ENCODE peak calls at places on chromosomes 16 and 17, in six cellular contexts. D, A, K, C, L and M are unnamed samples.

GRCh38 chr16:1093284-1094123 is 2.5 kb downstream of the C1QTNF8 start:
- DNase-seq in D (no peak), A (no peak), K (no peak), C (no peak), L (peak; percentile 46), M (peak; percentile 69)

GRCh38 chr17:41486809-41487530 is 2.7 kb downstream of the KRT36 start:
- DNase-seq in D (no peak), A (no peak), K (no peak), C (peak; percentile 21), L (peak; percentile 54), M (peak; percentile 42)

GRCh38 chr16:29848420-29849297 is 14.4 kb downstream of the CDIPT start:
- DNase-seq in D (no peak), A (peak; percentile 76), K (peak; percentile 65), C (peak; percentile 62), L (peak; percentile 90), M (peak; percentile 81)

GRCh38 chr16:56700195-56700594 is 17.9 kb downstream of the MT1X start:
- DNase-seq in D (no peak), A (no peak), K (no peak), C (no peak), L (no peak), M (no peak)

GRCh38 chr17:63629627-63630026 is 7.4 kb downstream of the MAP3K3 start:
- DNase-seq in D (no peak), A (no peak), K (no peak), C (no peak), L (no peak), M (no peak)

GRCh38 chr17:3574231-3574630 is 16.6 kb upstream of the TRPV3 start:
- DNase-seq in D (no peak), A (no peak), K (no peak), C (no peak), L (no peak), M (no peak)

GRCh38 chr16:12971216-12971615 is 69.8 kb downstream of the SHISA9 start:
- DNase-seq in D (no peak), A (peak; percentile 41), K (peak; percentile 97), C (no peak), L (no peak), M (peak; percentile 13)

GRCh38 chr17:21361020-21361809 is 14.9 kb upstream of the KCNJ12 start:
- DNase-seq in D (no peak), A (no peak), K (no peak), C (no peak), L (no peak), M (no peak)

GRCh38 chr16:19307587-19308241 is 22.2 kb downstream of the CLEC19A start:
- DNase-seq in D (no peak), A (no peak), K (peak; percentile 17), C (peak; percentile 26), L (peak; percentile 27), M (no peak)

GRCh38 chr17:38702900-38703741 is 2.0 kb upstream of the MLLT6 start:
- DNase-seq in D (no peak), A (no peak), K (peak; percentile 24), C (no peak), L (peak; percentile 50), M (no peak)

GRCh38 chr17:31398381-31399275 is 7.2 kb downstream of the RAB11FIP4 start:
- DNase-seq in D (no peak), A (no peak), K (no peak), C (no peak), L (no peak), M (no peak)

GRCh38 chr17:81572499-81573030 is 20.4 kb upstream of the FAAP100 start:
- DNase-seq in D (no peak), A (no peak), K (no peak), C (no peak), L (no peak), M (no peak)

GRCh38 chr17:13542612-13543011 is 59.1 kb downstream of the HS3ST3A1 start:
- DNase-seq in D (no peak), A (no peak), K (peak; percentile 40), C (no peak), L (no peak), M (no peak)

GRCh38 chr16:85310868-85311585 is 198.8 kb upstream of the CIBAR2 start:
- DNase-seq in D (no peak), A (no peak), K (no peak), C (no peak), L (peak; percentile 75), M (no peak)

GRCh38 chr17:41171881-41172280 is 3.9 kb upstream of the KRTAP4-3 start:
- DNase-seq in D (no peak), A (no peak), K (no peak), C (no peak), L (no peak), M (no peak)

GRCh38 chr17:78659546-78659945 is 82.3 kb upstream of the DNAH17 start:
- DNase-seq in D (no peak), A (no peak), K (no peak), C (no peak), L (no peak), M (no peak)

GRCh38 chr16:80670170-80670865 is 129.5 kb downstream of the DYNLRB2 start:
- DNase-seq in D (no peak), A (no peak), K (no peak), C (no peak), L (no peak), M (no peak)

GRCh38 chr17:81009124-81009523 is 17.5 kb downstream of the CHMP6 start:
- DNase-seq in D (no peak), A (no peak), K (no peak), C (no peak), L (peak; percentile 3), M (no peak)

GRCh38 chr17:7262192-7263070 is at the start of gene CLDN7:
- DNase-seq in D (no peak), A (no peak), K (no peak), C (no peak), L (peak; percentile 37), M (no peak)

GRCh38 chr17:9451919-9452318 is 123.7 kb downstream of the STX8 start:
- DNase-seq in D (no peak), A (no peak), K (no peak), C (no peak), L (no peak), M (no peak)

GRCh38 chr17:69525920-69526841 is 111.7 kb downstream of the MAP2K6 start:
- DNase-seq in D (no peak), A (peak; percentile 27), K (peak; percentile 62), C (peak; percentile 62), L (peak; percentile 27), M (peak; percentile 16)

GRCh38 chr17:33433581-33433980 is 140.5 kb upstream of the ASIC2 start:
- DNase-seq in D (no peak), A (no peak), K (no peak), C (no peak), L (no peak), M (no peak)

GRCh38 chr16:74556375-74556922 is 50.5 kb downstream of the GLG1 start:
- DNase-seq in D (no peak), A (no peak), K (peak; percentile 46), C (no peak), L (no peak), M (no peak)

GRCh38 chr17:13631541-13631940 is 29.8 kb upstream of the HS3ST3A1 start:
- DNase-seq in D (no peak), A (no peak), K (peak; percentile 15), C (no peak), L (no peak), M (no peak)

GRCh38 chr17:55664287-55664686 is 58.4 kb downstream of the TMEM100 start:
- DNase-seq in D (no peak), A (no peak), K (no peak), C (no peak), L (no peak), M (no peak)

GRCh38 chr17:40364906-40365305 is 369 bp upstream of the GJD3 start:
- DNase-seq in D (no peak), A (no peak), K (no peak), C (no peak), L (no peak), M (no peak)

GRCh38 chr16:15856901-15857778 is at the start of gene MYH11:
- DNase-seq in D (no peak), A (peak; percentile 48), K (no peak), C (no peak), L (no peak), M (no peak)

GRCh38 chr17:79788989-79789942 is 7.6 kb downstream of the CBX8 start:
- DNase-seq in D (no peak), A (peak; percentile 62), K (no peak), C (no peak), L (no peak), M (no peak)

GRCh38 chr16:695355-696089 is 5.3 kb upstream of the WDR24 start:
- DNase-seq in D (peak; percentile 54), A (peak; percentile 81), K (no peak), C (no peak), L (peak; percentile 81), M (no peak)

GRCh38 chr16:67013238-67013822 is 15.6 kb upstream of the CBFB start:
- DNase-seq in D (no peak), A (peak; percentile 52), K (no peak), C (no peak), L (no peak), M (peak; percentile 48)

GRCh38 chr16:27112093-27112811 is 45.5 kb downstream of the C16orf82 start:
- DNase-seq in D (no peak), A (no peak), K (no peak), C (no peak), L (no peak), M (no peak)

GRCh38 chr16:82848013-82848412 is 221.2 kb downstream of the CDH13 start:
- DNase-seq in D (no peak), A (no peak), K (no peak), C (no peak), L (no peak), M (no peak)

GRCh38 chr17:77208217-77208808 is 67.5 kb downstream of the SEC14L1 start:
- DNase-seq in D (no peak), A (no peak), K (peak; percentile 52), C (no peak), L (no peak), M (no peak)

GRCh38 chr17:45289316-45290268 is 27.2 kb downstream of the MAP3K14 start:
- DNase-seq in D (no peak), A (no peak), K (no peak), C (no peak), L (no peak), M (no peak)

GRCh38 chr17:28701987-28702751 is 9.5 kb downstream of the PROCA1 start:
- DNase-seq in D (no peak), A (no peak), K (no peak), C (no peak), L (no peak), M (no peak)